ENCODE peak calls at places on chromosomes 2 and 18, in seven cellular contexts. R, W, N, P, Q, I and O are unnamed samples.

GRCh38 chr2:23445450-23445868 is 60.5 kb downstream of the KLHL29 start:
- DNase-seq in R (peak; percentile 47), W (peak; percentile 79), N (no peak), P (no peak), Q (peak; percentile 62), I (no peak), O (peak; percentile 70)

GRCh38 chr2:28325173-28325566 is 67.5 kb upstream of the FOSL2 start:
- DNase-seq in R (no peak), W (no peak), N (no peak), P (no peak), Q (no peak), I (no peak), O (no peak)

GRCh38 chr2:128535928-128536327 is 217.3 kb upstream of the HS6ST1 start:
- DNase-seq in R (peak; percentile 63), W (peak; percentile 90), N (no peak), P (no peak), Q (peak; percentile 69), I (no peak), O (peak; percentile 86)

GRCh38 chr2:186125156-186125555 is 360.9 kb upstream of the ZC3H15 start:
- DNase-seq in R (no peak), W (peak; percentile 66), N (no peak), P (no peak), Q (no peak), I (no peak), O (no peak)

GRCh38 chr2:27737676-27738348 is 33.7 kb upstream of the MRPL33 start:
- DNase-seq in R (peak; percentile 79), W (peak; percentile 73), N (no peak), P (no peak), Q (peak; percentile 96), I (no peak), O (peak; percentile 74)

GRCh38 chr18:79947054-79947755 is 4.2 kb downstream of the SLC66A2 start:
- DNase-seq in R (no peak), W (no peak), N (no peak), P (peak; percentile 65), Q (no peak), I (peak; percentile 19), O (peak; percentile 33)

GRCh38 chr2:17309741-17310339 is 208.4 kb downstream of the RAD51AP2 start:
- DNase-seq in R (peak; percentile 71), W (peak; percentile 39), N (peak; percentile 48), P (no peak), Q (peak; percentile 63), I (no peak), O (no peak)

GRCh38 chr18:8705280-8705940 is at the start of gene MTCL1:
- DNase-seq in R (peak; percentile 46), W (peak; percentile 19), N (peak; percentile 37), P (peak; percentile 84), Q (peak; percentile 67), I (peak; percentile 67), O (peak; percentile 53)

GRCh38 chr2:5482929-5483331 is 209.3 kb upstream of the SOX11 start:
- DNase-seq in R (peak; percentile 0), W (peak; percentile 39), N (no peak), P (no peak), Q (no peak), I (no peak), O (no peak)

GRCh38 chr2:150624001-150624401 is 136.5 kb upstream of the RND3 start:
- DNase-seq in R (no peak), W (peak; percentile 39), N (no peak), P (peak; percentile 45), Q (peak; percentile 47), I (no peak), O (no peak)

GRCh38 chr2:189350515-189351209 is 90.6 kb upstream of the WDR75 start:
- DNase-seq in R (peak; percentile 89), W (peak; percentile 99), N (no peak), P (no peak), Q (peak; percentile 86), I (peak; percentile 87), O (peak; percentile 94)

GRCh38 chr2:237662671-237663093 is 35.3 kb downstream of the LRRFIP1 start:
- DNase-seq in R (peak; percentile 96), W (peak; percentile 83), N (peak; percentile 49), P (peak; percentile 96), Q (peak; percentile 94), I (peak; percentile 96), O (no peak)

GRCh38 chr2:8527676-8528075 is 154.2 kb upstream of the ID2 start:
- DNase-seq in R (no peak), W (no peak), N (no peak), P (peak; percentile 58), Q (no peak), I (no peak), O (no peak)

GRCh38 chr2:234375481-234375880 is 121.4 kb downstream of the ARL4C start:
- DNase-seq in R (no peak), W (no peak), N (no peak), P (peak; percentile 22), Q (no peak), I (no peak), O (no peak)

GRCh38 chr18:58605027-58606020 is 23.6 kb downstream of the ALPK2 start:
- DNase-seq in R (peak; percentile 57), W (peak; percentile 94), N (no peak), P (no peak), Q (peak; percentile 56), I (no peak), O (peak; percentile 62)

GRCh38 chr2:238239552-238239871 is 326 bp downstream of the HES6 start:
- DNase-seq in R (no peak), W (no peak), N (no peak), P (no peak), Q (no peak), I (no peak), O (no peak)

GRCh38 chr2:106189764-106190468 is 4.2 kb downstream of the UXS1 start:
- DNase-seq in R (peak; percentile 52), W (peak; percentile 21), N (no peak), P (no peak), Q (peak; percentile 28), I (no peak), O (peak; percentile 69)

GRCh38 chr2:144320491-144320890 is 199.4 kb downstream of the ZEB2 start:
- DNase-seq in R (peak; percentile 25), W (peak; percentile 48), N (no peak), P (no peak), Q (peak; percentile 49), I (no peak), O (peak; percentile 10)

GRCh38 chr18:43533371-43533770 is 256.1 kb upstream of the SYT4 start:
- DNase-seq in R (no peak), W (no peak), N (no peak), P (no peak), Q (no peak), I (no peak), O (no peak)

GRCh38 chr2:104004818-104005217 is 849.1 kb upstream of the POU3F3 start:
- DNase-seq in R (no peak), W (no peak), N (no peak), P (no peak), Q (no peak), I (no peak), O (no peak)

GRCh38 chr2:127179756-127180155 is 40.3 kb downstream of the CYP27C1 start:
- DNase-seq in R (peak; percentile 45), W (no peak), N (no peak), P (no peak), Q (no peak), I (no peak), O (no peak)

GRCh38 chr2:158926478-158926948 is 41.9 kb upstream of the TANC1 start:
- DNase-seq in R (peak; percentile 66), W (peak; percentile 74), N (no peak), P (no peak), Q (peak; percentile 67), I (no peak), O (peak; percentile 60)

GRCh38 chr2:158921599-158922408 is 46.6 kb upstream of the TANC1 start:
- DNase-seq in R (no peak), W (no peak), N (no peak), P (peak; percentile 75), Q (no peak), I (no peak), O (no peak)

GRCh38 chr2:158923180-158923594 is 45.3 kb upstream of the TANC1 start:
- DNase-seq in R (peak; percentile 10), W (no peak), N (no peak), P (no peak), Q (peak; percentile 45), I (no peak), O (peak; percentile 9)

GRCh38 chr2:158923641-158924040 is 44.8 kb upstream of the TANC1 start:
- DNase-seq in R (no peak), W (no peak), N (no peak), P (no peak), Q (no peak), I (no peak), O (no peak)

DNA sequence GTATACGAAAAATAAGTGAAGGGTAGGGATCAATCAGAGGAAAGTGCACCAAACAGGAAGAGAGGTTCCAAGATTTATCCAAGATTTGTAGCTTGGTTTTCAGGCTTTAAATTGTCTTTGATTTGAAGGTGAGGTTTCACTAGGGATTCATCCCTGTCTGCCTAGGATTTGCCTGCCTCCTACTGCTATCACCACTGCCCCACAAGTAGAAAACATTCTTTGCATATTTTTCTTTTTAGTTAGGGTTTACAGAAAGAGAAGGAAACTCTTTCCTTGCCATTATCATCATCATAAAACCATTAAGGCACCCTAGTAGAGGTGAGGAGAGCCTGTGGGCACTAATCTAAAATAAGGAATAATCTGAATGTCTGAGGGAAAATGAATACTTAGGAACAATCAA is 45.8 kb upstream of the TANC1 start:
- DNase-seq in R (no peak), W (no peak), N (no peak), P (no peak), Q (no peak), I (no peak), O (no peak)
- TF ChIP-seq CTCF in R (no peak), W (no peak), N (no peak), P (no peak), Q (no peak), I (no peak), O (no peak)

GRCh38 chr18:44816449-44816848 is 135.8 kb downstream of the SETBP1 start:
- DNase-seq in R (no peak), W (no peak), N (no peak), P (no peak), Q (no peak), I (no peak), O (no peak)
- TF ChIP-seq CTCF in R (no peak), W (no peak), N (no peak), P (no peak), Q (no peak), I (no peak), O (no peak)

GRCh38 chr2:74104839-74105238 is 42.9 kb downstream of the BOLA3 start:
- DNase-seq in R (peak; percentile 30), W (no peak), N (no peak), P (no peak), Q (peak; percentile 31), I (no peak), O (no peak)
- TF ChIP-seq CTCF in R (peak; percentile 19), W (no peak), N (no peak), P (no peak), Q (peak; percentile 20), I (no peak), O (peak; percentile 56)

GRCh38 chr2:162092008-162092390 is 18.0 kb upstream of the DPP4 start:
- DNase-seq in R (no peak), W (no peak), N (no peak), P (no peak), Q (peak; percentile 54), I (no peak), O (no peak)

GRCh38 chr2:162092656-162093556 is 18.9 kb upstream of the DPP4 start:
- DNase-seq in R (peak; percentile 98), W (peak; percentile 97), N (no peak), P (no peak), Q (peak; percentile 96), I (no peak), O (peak; percentile 89)

GRCh38 chr2:162090109-162090508 is 16.1 kb upstream of the DPP4 start:
- DNase-seq in R (peak; percentile 77), W (no peak), N (no peak), P (no peak), Q (no peak), I (no peak), O (peak; percentile 39)

GRCh38 chr2:162086904-162087303 is 12.9 kb upstream of the DPP4 start:
- DNase-seq in R (no peak), W (peak; percentile 74), N (no peak), P (no peak), Q (peak; percentile 58), I (no peak), O (peak; percentile 70)

GRCh38 chr2:162091325-162092007 is 17.5 kb upstream of the DPP4 start:
- DNase-seq in R (peak; percentile 62), W (no peak), N (no peak), P (peak; percentile 74), Q (no peak), I (no peak), O (peak; percentile 69)
- TF ChIP-seq CTCF in R (peak; percentile 27), W (no peak), N (no peak), P (peak; percentile 40), Q (no peak), I (no peak), O (peak; percentile 62)